ENCODE peak calls at places on chromosomes 11 and 22, in six cellular contexts. N, E, I, Z, B and M are unnamed samples.

GRCh38 chr11:63767415-63768231 is 952 bp downstream of the ZFTA start:
- DNase-seq in Z (no peak), B (peak), N (peak), E (peak), I (peak), M (peak)

GRCh38 chr22:48240165-48240934 is 1477.9 kb downstream of the TBC1D22A start:
- DNase-seq in B (no peak), Z (no peak), E (no peak), N (no peak), I (no peak), M (no peak)

GRCh38 chr11:115504279-115505158 is at the start of gene CADM1:
- DNase-seq in E (peak), I (peak), N (no peak), B (peak), Z (no peak), M (peak)

GRCh38 chr11:10913075-10913474 is 55.2 kb upstream of the ZBED5 start:
- DNase-seq in I (no peak), N (no peak), Z (no peak), B (no peak), E (no peak), M (no peak)

GRCh38 chr11:12862761-12863469 is 146.2 kb upstream of the RASSF10 start:
- DNase-seq in E (peak), I (peak), N (no peak), Z (no peak), B (no peak), M (peak)

GRCh38 chr11:71996946-71997345 is 1.8 kb upstream of the IL18BP start:
- DNase-seq in N (no peak), Z (no peak), I (no peak), E (no peak), B (no peak), M (no peak)

GRCh38 chr22:42548597-42549328 is 5.0 kb upstream of the SERHL2 start:
- DNase-seq in I (no peak), E (no peak), N (no peak), Z (no peak), B (no peak), M (no peak)

GRCh38 chr11:62138630-62139425 is 15.0 kb downstream of the INCENP start:
- DNase-seq in N (no peak), E (no peak), I (no peak), B (no peak), Z (no peak), M (no peak)

GRCh38 chr11:47348859-47349258 is 3.6 kb downstream of the MYBPC3 start:
- DNase-seq in B (peak), I (no peak), E (no peak), Z (no peak), N (peak), M (peak)

GRCh38 chr11:9120659-9121350 is 29.4 kb upstream of the SCUBE2 start:
- DNase-seq in I (peak), E (peak), B (no peak), N (peak), Z (no peak), M (peak)

GRCh38 chr11:617248-617911 is 1.6 kb upstream of the IRF7 start:
- DNase-seq in I (no peak), E (no peak), Z (no peak), B (no peak), N (no peak), M (no peak)

GRCh38 chr11:617912-618682 is 2.3 kb upstream of the IRF7 start:
- DNase-seq in N (no peak), E (no peak), I (no peak), Z (no peak), B (no peak), M (no peak)

GRCh38 chr11:620201-620600 is 4.5 kb upstream of the IRF7 start:
- DNase-seq in Z (no peak), E (no peak), I (no peak), N (no peak), B (no peak), M (no peak)

GRCh38 chr11:619625-620050 is 3.9 kb upstream of the IRF7 start:
- DNase-seq in B (no peak), Z (no peak), I (no peak), N (no peak), E (no peak), M (no peak)

DNA sequence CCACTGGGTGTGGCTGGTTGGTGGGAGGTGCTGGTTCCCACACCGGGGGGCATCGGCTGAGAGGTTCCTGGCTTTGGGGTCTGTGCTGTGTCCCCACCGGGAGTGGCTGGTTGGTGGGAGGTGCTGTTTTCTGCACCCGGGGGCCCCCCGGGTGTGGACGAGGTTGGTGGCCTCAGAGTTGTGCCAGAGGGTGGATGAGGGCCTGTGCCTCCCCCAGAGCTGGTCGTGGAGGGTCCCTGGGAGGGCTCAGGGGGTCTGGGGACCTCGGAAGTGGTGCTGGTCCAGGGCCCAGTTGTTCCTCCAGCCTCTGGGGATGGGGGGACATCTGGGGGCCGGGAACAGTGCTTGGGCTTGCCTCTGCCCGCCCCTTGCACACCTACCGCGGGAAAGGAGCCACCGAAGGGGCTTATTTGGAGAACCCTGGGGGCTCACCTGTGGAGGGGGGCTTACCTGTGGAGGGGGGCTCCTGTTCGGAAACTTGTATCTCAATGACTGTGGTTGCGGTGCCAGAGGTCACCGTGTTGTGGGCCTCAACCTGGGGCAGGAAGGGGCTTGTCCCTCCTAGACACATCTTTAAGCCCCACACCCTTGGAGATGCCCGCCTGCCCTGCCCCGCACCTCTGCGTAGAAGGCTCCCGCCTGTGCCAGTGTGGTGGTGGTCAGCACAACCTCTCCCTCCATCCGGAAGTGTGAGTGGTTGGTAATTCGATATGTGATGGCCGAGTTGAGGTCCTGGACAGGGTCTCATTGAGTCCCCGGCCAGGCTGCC is 3.3 kb upstream of the IRF7 start:
- DNase-seq in B (no peak), N (no peak), E (no peak), I (no peak), Z (no peak), M (no peak)
- TF ChIP-seq SP1 in B (no peak), N (no peak), E (no peak), I (no peak), Z (no peak), M (no peak)

GRCh38 chr11:111356660-111357048 is 22.4 kb downstream of the POU2AF1 start:
- DNase-seq in Z (no peak), B (no peak), E (no peak), I (no peak), N (no peak), M (no peak)

GRCh38 chr11:111359223-111360149 is 19.6 kb downstream of the POU2AF1 start:
- DNase-seq in N (no peak), B (peak), E (no peak), Z (no peak), I (peak), M (no peak)

GRCh38 chr11:111360150-111361043 is 18.7 kb downstream of the POU2AF1 start:
- DNase-seq in I (no peak), B (peak), Z (no peak), E (no peak), N (no peak), M (no peak)

GRCh38 chr11:111357150-111358037 is 21.7 kb downstream of the POU2AF1 start:
- DNase-seq in Z (no peak), B (peak), N (no peak), I (no peak), E (no peak), M (no peak)

DNA sequence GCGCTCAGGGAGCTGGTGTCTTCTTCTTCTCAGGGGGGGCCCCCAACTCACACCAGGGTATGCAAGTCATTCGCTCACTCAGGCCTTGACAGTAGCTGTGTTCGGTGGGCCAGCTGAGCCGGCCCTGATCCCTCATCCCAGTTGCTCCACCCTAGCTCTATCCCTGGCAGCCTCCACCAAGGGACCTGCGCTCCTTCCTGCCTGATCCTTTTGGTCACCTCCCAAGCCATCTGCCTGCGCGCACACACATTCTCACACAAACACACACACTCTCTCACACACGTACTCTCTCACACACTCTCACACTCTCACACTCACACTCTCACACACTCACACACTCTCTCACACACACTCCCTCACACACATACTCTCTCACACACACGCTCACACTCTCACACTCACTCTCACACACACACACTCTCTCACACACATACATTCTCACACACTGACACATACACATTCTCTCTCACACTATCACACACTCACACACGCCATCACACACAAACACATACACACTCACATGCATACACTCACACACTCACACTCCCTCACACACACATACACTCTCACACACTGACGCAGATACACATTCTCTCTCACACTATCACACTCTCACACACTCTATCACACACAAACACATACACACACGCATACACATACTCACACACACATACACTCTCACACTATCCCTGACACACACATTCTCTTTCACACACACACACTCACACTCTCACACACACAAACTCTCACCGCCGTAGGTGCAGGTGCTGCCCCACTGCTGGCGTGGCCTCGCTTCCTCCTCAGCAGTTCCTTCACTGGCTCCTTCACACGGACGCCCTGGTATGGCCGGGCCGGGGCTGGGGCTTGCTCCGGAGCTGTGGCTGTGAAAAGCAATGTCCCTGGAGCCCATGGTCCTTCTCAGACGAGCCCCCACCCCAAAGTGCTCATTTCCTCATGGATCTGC is 20.8 kb downstream of the POU2AF1 start:
- DNase-seq in B (no peak), Z (no peak), I (no peak), E (no peak), N (no peak), M (no peak)
- TF ChIP-seq CTCF in B (no peak), Z (no peak), I (no peak), E (no peak), N (no peak), M (no peak)

GRCh38 chr11:78350101-78350645 is 67.4 kb downstream of the GAB2 start:
- DNase-seq in Z (peak), E (no peak), N (no peak), B (no peak), I (no peak), M (no peak)
- TF ChIP-seq SP1 in Z (no peak), E (no peak), N (no peak), B (no peak), I (no peak), M (no peak)

GRCh38 chr11:809287-810039 is at the start of gene RPLP2:
- DNase-seq in I (peak), N (peak), Z (peak), B (peak), E (peak), M (peak)

GRCh38 chr11:811446-812245 is 1.9 kb downstream of the RPLP2 start:
- DNase-seq in Z (no peak), E (no peak), B (no peak), I (peak), N (no peak), M (no peak)

GRCh38 chr11:810040-810567 is 337 bp downstream of the RPLP2 start:
- DNase-seq in Z (no peak), I (peak), E (no peak), B (no peak), N (no peak), M (no peak)

GRCh38 chr11:812390-812789 is 2.6 kb downstream of the RPLP2 start:
- DNase-seq in Z (no peak), E (no peak), B (no peak), I (no peak), N (no peak), M (no peak)

GRCh38 chr11:808427-809286 is 1.1 kb upstream of the RPLP2 start:
- DNase-seq in E (no peak), Z (no peak), I (no peak), B (peak), N (no peak), M (no peak)
- TF ChIP-seq CTCF in E (no peak), Z (peak), I (no peak), B (no peak), N (no peak), M (no peak)

GRCh38 chr22:20750461-20751184 is 23.3 kb upstream of the SERPIND1 start:
- DNase-seq in B (no peak), N (no peak), E (no peak), I (no peak), Z (peak), M (no peak)
- TF ChIP-seq SP1 in B (no peak), N (no peak), E (no peak), I (no peak), Z (no peak), M (no peak)

GRCh38 chr11:133058501-133058900 is 473.8 kb downstream of the OPCML start:
- DNase-seq in E (no peak), I (no peak), B (no peak), N (no peak), Z (no peak), M (peak)

GRCh38 chr11:133070053-133070713 is 462.1 kb downstream of the OPCML start:
- DNase-seq in I (no peak), N (no peak), B (no peak), E (no peak), Z (no peak), M (no peak)

GRCh38 chr11:133064961-133065360 is 467.3 kb downstream of the OPCML start:
- DNase-seq in B (no peak), I (no peak), N (no peak), E (no peak), Z (no peak), M (no peak)

GRCh38 chr11:133065847-133066485 is 466.3 kb downstream of the OPCML start:
- DNase-seq in E (no peak), N (no peak), B (no peak), Z (no peak), I (no peak), M (no peak)

DNA sequence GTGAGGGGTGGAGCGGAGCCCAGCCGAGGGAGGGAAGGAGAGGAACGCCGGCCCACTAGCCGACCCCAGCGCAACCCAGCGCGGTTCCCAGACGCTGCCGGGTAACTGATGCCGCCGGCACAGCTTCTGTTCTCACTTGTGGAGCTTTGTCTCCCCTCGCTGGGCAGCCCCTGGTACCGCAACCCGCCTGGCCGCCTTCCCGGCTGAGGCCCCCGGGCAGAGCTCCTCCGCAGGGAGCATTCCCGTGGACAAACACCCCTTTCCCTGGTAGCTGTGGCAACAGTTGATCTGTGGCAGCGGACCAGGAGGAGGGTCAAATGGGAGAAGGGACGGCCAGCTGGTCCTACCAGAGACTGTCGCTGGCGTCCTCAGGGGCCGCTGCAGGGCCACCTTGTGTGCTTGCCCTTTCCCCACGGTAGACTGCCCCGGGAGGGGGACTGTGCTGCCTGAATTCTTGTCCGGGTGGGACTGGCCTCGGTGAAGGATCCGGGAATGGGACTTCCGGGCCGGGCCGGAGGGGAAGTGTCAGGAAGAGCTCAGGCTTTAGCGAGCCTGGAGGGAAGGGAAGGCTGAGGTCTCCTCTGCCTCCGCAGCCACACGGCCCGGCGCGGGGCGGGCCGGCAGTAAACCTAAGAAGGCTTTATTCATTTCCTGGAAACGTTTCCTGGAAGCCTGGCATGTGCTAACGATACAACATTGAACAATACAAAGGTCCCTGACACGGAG is 468.0 kb downstream of the OPCML start:
- DNase-seq in B (peak), N (no peak), I (no peak), Z (no peak), E (peak), M (peak)
- TF ChIP-seq CTCF in B (peak), N (no peak), I (peak), Z (peak), E (peak), M (peak)

DNA sequence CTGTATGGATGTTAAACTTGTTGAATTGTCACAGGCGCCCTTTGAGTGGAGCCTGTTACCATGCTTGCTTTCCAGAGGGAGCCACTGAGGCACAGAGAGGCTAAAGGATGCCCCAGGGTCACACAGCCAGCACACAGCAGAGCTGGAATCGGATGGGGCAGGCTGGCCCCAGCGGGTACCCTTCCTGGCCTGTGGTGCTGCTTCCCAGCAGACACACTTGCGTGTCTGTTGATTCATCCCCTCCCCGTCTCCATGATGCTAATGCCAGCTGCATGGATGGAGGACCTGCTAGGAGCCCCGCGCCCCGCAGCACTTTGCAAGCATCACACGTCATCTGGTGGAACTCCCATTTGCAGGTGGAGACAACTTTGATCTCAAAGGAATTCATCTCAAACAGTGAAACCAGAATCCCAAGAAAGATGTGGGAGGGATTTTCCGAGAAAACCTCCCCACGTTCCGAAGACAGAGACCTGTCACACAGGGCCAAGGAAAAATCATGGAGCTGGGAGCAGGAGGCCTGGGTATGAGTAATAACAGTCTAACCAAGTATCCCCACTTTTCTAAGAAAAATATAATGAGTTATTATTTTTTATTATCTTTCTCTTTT is 52.5 kb upstream of the SHISAL1 start:
- DNase-seq in Z (no peak), N (no peak), I (no peak), B (no peak), E (no peak), M (no peak)
- TF ChIP-seq SP1 in Z (no peak), N (no peak), I (no peak), B (no peak), E (no peak), M (no peak)

GRCh38 chr22:31492151-31492550 is 2.5 kb upstream of the EIF4ENIF1 start:
- DNase-seq in I (no peak), Z (no peak), E (no peak), N (no peak), B (no peak), M (no peak)

GRCh38 chr22:31495343-31495742 is 993 bp upstream of the SFI1 start:
- DNase-seq in E (no peak), B (no peak), Z (no peak), N (no peak), I (no peak), M (no peak)

GRCh38 chr22:31497148-31497938 is 1.0 kb downstream of the SFI1 start:
- DNase-seq in N (no peak), I (no peak), B (no peak), E (no peak), Z (no peak), M (no peak)

GRCh38 chr22:31496735-31497146 is 405 bp downstream of the SFI1 start:
- DNase-seq in B (no peak), E (no peak), Z (no peak), N (no peak), I (no peak), M (no peak)

GRCh38 chr22:31496007-31496734 is at the start of gene SFI1:
- DNase-seq in E (peak), I (peak), B (peak), Z (peak), N (peak), M (peak)
- TF ChIP-seq CTCF in E (peak), I (no peak), B (peak), Z (peak), N (no peak), M (no peak)

GRCh38 chr11:74283580-74284180 is 27.8 kb downstream of the P4HA3 start:
- DNase-seq in E (no peak), N (no peak), Z (no peak), I (no peak), B (no peak), M (no peak)
- TF ChIP-seq SP1 in E (no peak), N (no peak), Z (no peak), I (no peak), B (no peak), M (no peak)